ENCODE peak calls at places on chromosomes 5 and 9, in ten cellular contexts. One of them, this sample, is unnamed.

GRCh38 chr9:112535811-112536210 is 49.2 kb downstream of the KIAA1958 start:
- DNase-seq in K562: no peak
- DNase-seq in tibial nerve: no peak
- DNase-seq in sigmoid colon: no peak
- DNase-seq in A549: no peak
- DNase-seq in stomach: no peak
- DNase-seq in transverse colon: no peak
- DNase-seq in suprapubic skin: no peak
- DNase-seq in GM12878: no peak
- DNase-seq in HepG2: no peak
- DNase-seq in this sample: no peak

GRCh38 chr5:66306105-66306843 is 162.2 kb downstream of the SREK1 start:
- DNase-seq in tibial nerve: peak; percentile 56
- DNase-seq in GM12878: no peak
- DNase-seq in A549: peak; percentile 77
- DNase-seq in K562: peak; percentile 65
- DNase-seq in stomach: peak; percentile 48
- DNase-seq in sigmoid colon: peak; percentile 72
- DNase-seq in HepG2: peak; percentile 55
- DNase-seq in suprapubic skin: no peak
- DNase-seq in transverse colon: peak; percentile 34
- DNase-seq in this sample: peak; percentile 37

GRCh38 chr5:160604484-160604883 is 182.8 kb downstream of the PTTG1 start:
- DNase-seq in tibial nerve: no peak
- DNase-seq in transverse colon: no peak
- DNase-seq in sigmoid colon: no peak
- DNase-seq in A549: no peak
- DNase-seq in suprapubic skin: no peak
- DNase-seq in HepG2: no peak
- DNase-seq in stomach: no peak
- DNase-seq in K562: no peak
- DNase-seq in GM12878: no peak
- DNase-seq in this sample: no peak

GRCh38 chr9:19689324-19690087 is 99.3 kb downstream of the SLC24A2 start:
- DNase-seq in transverse colon: no peak
- DNase-seq in HepG2: no peak
- DNase-seq in GM12878: no peak
- DNase-seq in K562: no peak
- DNase-seq in stomach: no peak
- DNase-seq in suprapubic skin: no peak
- DNase-seq in A549: no peak
- DNase-seq in tibial nerve: no peak
- DNase-seq in sigmoid colon: no peak
- DNase-seq in this sample: no peak

GRCh38 chr9:137310190-137311052 is 8.3 kb upstream of the NRARP start:
- DNase-seq in A549: no peak
- DNase-seq in sigmoid colon: no peak
- DNase-seq in stomach: no peak
- DNase-seq in GM12878: no peak
- DNase-seq in K562: no peak
- DNase-seq in HepG2: no peak
- DNase-seq in transverse colon: peak; percentile 79
- DNase-seq in tibial nerve: no peak
- DNase-seq in suprapubic skin: peak; percentile 65
- DNase-seq in this sample: peak; percentile 23

GRCh38 chr9:75658301-75658919 is 232.1 kb upstream of the PCSK5 start:
- DNase-seq in K562: no peak
- DNase-seq in suprapubic skin: no peak
- DNase-seq in A549: no peak
- DNase-seq in stomach: no peak
- DNase-seq in GM12878: no peak
- DNase-seq in sigmoid colon: no peak
- DNase-seq in tibial nerve: no peak
- DNase-seq in HepG2: no peak
- DNase-seq in transverse colon: no peak
- DNase-seq in this sample: no peak

GRCh38 chr5:124301850-124302249 is 444.6 kb downstream of the ZNF608 start:
- DNase-seq in sigmoid colon: no peak
- DNase-seq in A549: no peak
- DNase-seq in K562: no peak
- DNase-seq in HepG2: no peak
- DNase-seq in stomach: no peak
- DNase-seq in GM12878: no peak
- DNase-seq in tibial nerve: no peak
- DNase-seq in transverse colon: no peak
- DNase-seq in suprapubic skin: no peak
- DNase-seq in this sample: no peak

GRCh38 chr9:110116543-110116885 is 91.4 kb downstream of the C9orf152 start:
- DNase-seq in suprapubic skin: no peak
- DNase-seq in HepG2: no peak
- DNase-seq in transverse colon: no peak
- DNase-seq in K562: no peak
- DNase-seq in stomach: no peak
- DNase-seq in tibial nerve: no peak
- DNase-seq in sigmoid colon: no peak
- DNase-seq in GM12878: no peak
- DNase-seq in A549: peak; percentile 21
- DNase-seq in this sample: no peak

GRCh38 chr9:35306281-35306680 is 144.5 kb downstream of the UNC13B start:
- DNase-seq in transverse colon: no peak
- DNase-seq in tibial nerve: no peak
- DNase-seq in suprapubic skin: no peak
- DNase-seq in HepG2: no peak
- DNase-seq in stomach: no peak
- DNase-seq in K562: no peak
- DNase-seq in GM12878: no peak
- DNase-seq in sigmoid colon: no peak
- DNase-seq in A549: no peak
- DNase-seq in this sample: no peak

GRCh38 chr9:31119882-31120481 is 1264.5 kb upstream of the ACO1 start:
- DNase-seq in A549: no peak
- DNase-seq in transverse colon: peak; percentile 12
- DNase-seq in suprapubic skin: no peak
- DNase-seq in stomach: peak; percentile 27
- DNase-seq in tibial nerve: no peak
- DNase-seq in HepG2: peak; percentile 19
- DNase-seq in GM12878: no peak
- DNase-seq in K562: no peak
- DNase-seq in sigmoid colon: no peak
- DNase-seq in this sample: peak; percentile 19

GRCh38 chr5:134566741-134567221 is 41.3 kb downstream of the JADE2 start:
- DNase-seq in GM12878: no peak
- DNase-seq in tibial nerve: no peak
- DNase-seq in suprapubic skin: no peak
- DNase-seq in sigmoid colon: no peak
- DNase-seq in HepG2: no peak
- DNase-seq in A549: no peak
- DNase-seq in stomach: no peak
- DNase-seq in transverse colon: no peak
- DNase-seq in K562: no peak
- DNase-seq in this sample: no peak

GRCh38 chr5:143085319-143085917 is 315.2 kb downstream of the ARHGAP26 start:
- DNase-seq in tibial nerve: no peak
- DNase-seq in A549: no peak
- DNase-seq in K562: no peak
- DNase-seq in sigmoid colon: no peak
- DNase-seq in transverse colon: no peak
- DNase-seq in HepG2: no peak
- DNase-seq in suprapubic skin: no peak
- DNase-seq in stomach: no peak
- DNase-seq in GM12878: no peak
- DNase-seq in this sample: no peak

GRCh38 chr5:59193616-59194319 is 610.9 kb downstream of the RAB3C start:
- DNase-seq in sigmoid colon: peak; percentile 84
- DNase-seq in transverse colon: no peak
- DNase-seq in GM12878: no peak
- DNase-seq in K562: no peak
- DNase-seq in suprapubic skin: no peak
- DNase-seq in A549: peak; percentile 83
- DNase-seq in tibial nerve: no peak
- DNase-seq in HepG2: no peak
- DNase-seq in stomach: no peak
- DNase-seq in this sample: no peak

GRCh38 chr5:10775646-10776045 is 14.6 kb upstream of the DAP start:
- DNase-seq in transverse colon: no peak
- DNase-seq in GM12878: no peak
- DNase-seq in sigmoid colon: no peak
- DNase-seq in HepG2: no peak
- DNase-seq in K562: no peak
- DNase-seq in stomach: no peak
- DNase-seq in tibial nerve: no peak
- DNase-seq in suprapubic skin: no peak
- DNase-seq in A549: no peak
- DNase-seq in this sample: no peak

GRCh38 chr5:117065161-117065560 is 490.5 kb upstream of the SEMA6A start:
- DNase-seq in sigmoid colon: no peak
- DNase-seq in transverse colon: no peak
- DNase-seq in tibial nerve: no peak
- DNase-seq in stomach: no peak
- DNase-seq in suprapubic skin: no peak
- DNase-seq in K562: no peak
- DNase-seq in HepG2: no peak
- DNase-seq in A549: no peak
- DNase-seq in GM12878: no peak
- DNase-seq in this sample: no peak
- TF ChIP-seq EP300 in sigmoid colon: no peak
- TF ChIP-seq EP300 in transverse colon: no peak
- TF ChIP-seq EP300 in tibial nerve: no peak
- TF ChIP-seq EP300 in stomach: no peak
- TF ChIP-seq EP300 in suprapubic skin: no peak
- TF ChIP-seq EP300 in K562: no peak
- TF ChIP-seq EP300 in HepG2: no peak
- TF ChIP-seq EP300 in A549: no peak
- TF ChIP-seq EP300 in GM12878: no peak
- TF ChIP-seq EP300 in this sample: no peak

DNA sequence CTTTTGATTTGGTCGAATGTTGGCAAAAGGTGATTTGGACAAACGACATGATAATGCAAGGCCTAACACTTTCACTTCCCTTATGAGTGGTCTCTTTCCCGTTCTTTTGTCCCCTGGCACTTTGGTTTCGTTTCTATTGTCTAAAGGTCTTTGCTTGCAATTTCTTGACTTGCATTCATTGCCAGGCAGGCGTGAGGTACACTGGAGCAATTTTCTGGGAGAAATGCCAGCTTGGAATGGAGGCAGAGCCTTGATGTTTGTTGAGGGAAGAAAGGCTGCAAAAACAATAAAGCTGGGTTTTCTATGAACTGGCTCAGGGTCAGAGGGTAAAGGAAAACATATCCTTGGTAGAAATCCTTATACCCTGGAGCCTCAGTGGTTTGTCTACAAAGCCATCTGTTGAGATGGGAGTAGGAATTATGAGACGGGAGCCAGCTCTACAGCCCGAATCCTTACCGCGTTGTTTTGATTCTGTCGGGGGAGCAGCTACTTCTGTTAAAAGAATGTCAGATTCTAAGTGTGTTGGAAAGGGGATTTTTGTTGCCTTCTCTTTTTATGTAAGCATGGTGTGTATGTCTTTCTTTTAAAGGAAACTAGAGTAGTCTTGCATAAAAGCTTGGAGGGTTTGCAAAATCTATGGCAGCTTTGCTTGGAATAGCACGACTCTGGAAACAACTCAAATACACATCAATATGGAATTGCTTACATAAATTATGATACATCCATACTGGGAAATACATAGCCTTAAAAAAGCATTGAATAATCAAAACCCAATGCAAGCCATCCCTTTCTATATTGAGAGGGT is 158.9 kb downstream of the RMI1 start:
- DNase-seq in sigmoid colon: no peak
- DNase-seq in stomach: peak; percentile 79
- DNase-seq in tibial nerve: peak; percentile 47
- DNase-seq in HepG2: no peak
- DNase-seq in suprapubic skin: no peak
- DNase-seq in K562: no peak
- DNase-seq in GM12878: peak; percentile 30
- DNase-seq in A549: no peak
- DNase-seq in transverse colon: peak; percentile 73
- DNase-seq in this sample: peak; percentile 36
- TF ChIP-seq EP300 in sigmoid colon: no peak
- TF ChIP-seq EP300 in stomach: no peak
- TF ChIP-seq EP300 in tibial nerve: no peak
- TF ChIP-seq EP300 in HepG2: no peak
- TF ChIP-seq EP300 in suprapubic skin: no peak
- TF ChIP-seq EP300 in K562: no peak
- TF ChIP-seq EP300 in GM12878: no peak
- TF ChIP-seq EP300 in A549: no peak
- TF ChIP-seq EP300 in transverse colon: no peak
- TF ChIP-seq EP300 in this sample: no peak

GRCh38 chr9:126275386-126276001 is 51.1 kb upstream of the MVB12B start:
- DNase-seq in A549: no peak
- DNase-seq in sigmoid colon: no peak
- DNase-seq in HepG2: no peak
- DNase-seq in tibial nerve: no peak
- DNase-seq in transverse colon: no peak
- DNase-seq in stomach: no peak
- DNase-seq in GM12878: no peak
- DNase-seq in K562: no peak
- DNase-seq in suprapubic skin: no peak
- DNase-seq in this sample: no peak

GRCh38 chr9:126276056-126276728 is 50.4 kb upstream of the MVB12B start:
- DNase-seq in stomach: no peak
- DNase-seq in A549: no peak
- DNase-seq in HepG2: no peak
- DNase-seq in sigmoid colon: no peak
- DNase-seq in transverse colon: no peak
- DNase-seq in K562: no peak
- DNase-seq in tibial nerve: no peak
- DNase-seq in GM12878: no peak
- DNase-seq in suprapubic skin: no peak
- DNase-seq in this sample: no peak
- TF ChIP-seq EP300 in stomach: no peak
- TF ChIP-seq EP300 in A549: no peak
- TF ChIP-seq EP300 in HepG2: no peak
- TF ChIP-seq EP300 in sigmoid colon: no peak
- TF ChIP-seq EP300 in transverse colon: no peak
- TF ChIP-seq EP300 in K562: no peak
- TF ChIP-seq EP300 in tibial nerve: no peak
- TF ChIP-seq EP300 in GM12878: no peak
- TF ChIP-seq EP300 in suprapubic skin: no peak
- TF ChIP-seq EP300 in this sample: no peak

GRCh38 chr5:121500262-121500792 is 351.4 kb upstream of the FTMT start:
- DNase-seq in K562: no peak
- DNase-seq in A549: no peak
- DNase-seq in sigmoid colon: no peak
- DNase-seq in HepG2: no peak
- DNase-seq in stomach: no peak
- DNase-seq in tibial nerve: no peak
- DNase-seq in suprapubic skin: no peak
- DNase-seq in GM12878: no peak
- DNase-seq in transverse colon: no peak
- DNase-seq in this sample: no peak

DNA sequence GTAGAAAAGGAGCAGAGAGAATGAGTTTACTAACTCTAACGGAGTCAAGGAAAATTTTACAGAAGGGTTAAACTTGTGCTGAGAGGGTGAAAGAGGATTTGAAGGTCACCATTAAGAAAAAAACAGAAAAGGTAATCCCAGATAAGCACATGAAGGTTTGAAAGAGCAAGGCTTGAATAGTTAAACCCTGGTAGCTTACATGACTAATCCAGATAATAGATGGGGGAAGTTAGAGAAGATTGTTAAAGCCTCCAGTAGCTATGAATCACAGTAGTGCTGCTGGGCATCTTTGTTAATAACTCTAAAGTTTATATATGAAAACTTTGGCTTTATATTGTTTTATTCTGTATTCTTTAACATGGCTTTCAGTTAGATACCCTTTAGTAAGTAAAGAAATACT is 354.5 kb upstream of the FTMT start:
- DNase-seq in stomach: no peak
- DNase-seq in HepG2: no peak
- DNase-seq in tibial nerve: no peak
- DNase-seq in K562: no peak
- DNase-seq in transverse colon: no peak
- DNase-seq in sigmoid colon: no peak
- DNase-seq in suprapubic skin: no peak
- DNase-seq in GM12878: no peak
- DNase-seq in A549: no peak
- DNase-seq in this sample: no peak
- TF ChIP-seq EP300 in stomach: no peak
- TF ChIP-seq EP300 in HepG2: no peak
- TF ChIP-seq EP300 in tibial nerve: no peak
- TF ChIP-seq EP300 in K562: no peak
- TF ChIP-seq EP300 in transverse colon: no peak
- TF ChIP-seq EP300 in sigmoid colon: no peak
- TF ChIP-seq EP300 in suprapubic skin: no peak
- TF ChIP-seq EP300 in GM12878: no peak
- TF ChIP-seq EP300 in A549: no peak
- TF ChIP-seq EP300 in this sample: no peak